ENCODE peak calls at places on chromosomes 13 and 19, in seven cellular contexts. X is NCI-H1436, O is ureter, T is pancreas, K is EL, S is astrocyte of the hippocampus, U is dermis microvascular lymphatic vessel endothelial cell. Y is an unnamed sample.

GRCh38 chr19:33261511-33262192 is 36.0 kb upstream of the SLC7A10 start:
- DNase-seq in O (no peak), X (no peak), U (no peak), T (no peak), S (no peak), K (no peak), Y (no peak)

GRCh38 chr19:58108546-58108817 is 10.5 kb upstream of the ZSCAN18 start:
- DNase-seq in K (no peak), X (no peak), U (no peak), T (no peak), O (no peak), S (no peak), Y (no peak)

GRCh38 chr13:36282818-36283432 is 14.7 kb downstream of the CCDC169 start:
- DNase-seq in U (peak; percentile 52), T (no peak), O (no peak), K (peak; percentile 46), S (peak; percentile 69), X (no peak), Y (no peak)

GRCh38 chr13:110226051-110226562 is 80.8 kb downstream of the COL4A1 start:
- DNase-seq in K (peak; percentile 65), U (peak; percentile 64), T (no peak), X (no peak), O (peak; percentile 6), S (peak; percentile 59), Y (no peak)

GRCh38 chr19:1290699-1291651 is 5.3 kb downstream of the EFNA2 start:
- DNase-seq in X (no peak), S (no peak), U (no peak), O (no peak), K (no peak), T (no peak), Y (no peak)

GRCh38 chr19:49419173-49419572 is 4.1 kb downstream of the PTH2 start:
- DNase-seq in T (no peak), U (no peak), X (no peak), K (no peak), O (no peak), S (no peak), Y (no peak)

GRCh38 chr13:47287291-47287751 is 390.5 kb upstream of the HTR2A start:
- DNase-seq in K (peak; percentile 52), O (no peak), X (no peak), S (peak; percentile 85), U (no peak), T (no peak), Y (no peak)

GRCh38 chr13:31409678-31410356 is 210.0 kb downstream of the B3GLCT start:
- DNase-seq in O (no peak), T (no peak), X (no peak), K (no peak), U (no peak), S (peak; percentile 16), Y (no peak)

GRCh38 chr19:32519023-32519422 is 62.0 kb upstream of the PDCD5 start:
- DNase-seq in X (no peak), U (peak; percentile 4), S (no peak), T (no peak), O (no peak), K (peak; percentile 2), Y (no peak)

GRCh38 chr19:1278074-1278473 is 2.7 kb downstream of the FAM174C start:
- DNase-seq in K (no peak), T (no peak), X (no peak), O (no peak), U (no peak), S (no peak), Y (no peak)

GRCh38 chr13:19910336-19911072 is 47.1 kb upstream of the ZMYM5 start:
- DNase-seq in O (no peak), T (no peak), K (peak; percentile 53), X (no peak), S (peak; percentile 42), U (no peak), Y (no peak)

GRCh38 chr19:2665103-2665502 is 37.4 kb downstream of the GNG7 start:
- DNase-seq in X (no peak), T (no peak), O (no peak), U (no peak), S (no peak), K (no peak), Y (no peak)

GRCh38 chr19:29576761-29577661 is 29.1 kb upstream of the POP4 start:
- DNase-seq in O (no peak), T (no peak), U (no peak), X (no peak), S (no peak), K (peak; percentile 28), Y (no peak)

GRCh38 chr19:54364775-54365257 is at the start of gene LAIR1:
- DNase-seq in X (no peak), O (no peak), U (no peak), K (no peak), T (no peak), S (no peak), Y (no peak)

GRCh38 chr19:5743640-5744039 is 23.2 kb downstream of the CATSPERD start:
- DNase-seq in O (no peak), X (no peak), S (no peak), T (no peak), K (no peak), U (no peak), Y (no peak)

GRCh38 chr19:33094504-33095067 is 13.6 kb downstream of the GPATCH1 start:
- DNase-seq in T (no peak), X (no peak), S (no peak), O (no peak), K (no peak), U (no peak), Y (no peak)

GRCh38 chr13:99758465-99759162 is 213.0 kb downstream of the ZIC5 start:
- DNase-seq in T (no peak), O (no peak), U (no peak), K (no peak), X (no peak), S (no peak), Y (no peak)

GRCh38 chr19:49339364-49340068 is 4.3 kb downstream of the CD37 start:
- DNase-seq in O (peak; percentile 90), T (peak; percentile 85), U (peak; percentile 89), X (peak; percentile 80), S (peak; percentile 95), K (peak; percentile 56), Y (peak; percentile 85)

GRCh38 chr13:30907167-30907761 is 1.2 kb downstream of the MEDAG start:
- DNase-seq in T (no peak), K (peak; percentile 70), X (no peak), O (no peak), S (peak; percentile 67), U (peak; percentile 55), Y (no peak)

GRCh38 chr19:55383279-55383788 is 758 bp downstream of the TMEM238 start:
- DNase-seq in T (no peak), S (no peak), X (no peak), U (no peak), O (no peak), K (no peak), Y (no peak)

GRCh38 chr19:4224470-4224869 is 4.9 kb upstream of the EBI3 start:
- DNase-seq in O (no peak), K (no peak), X (no peak), T (no peak), U (no peak), S (no peak), Y (peak; percentile 33)

GRCh38 chr13:40351537-40352384 is 314.7 kb downstream of the FOXO1 start:
- DNase-seq in S (no peak), T (no peak), K (no peak), X (no peak), U (no peak), O (no peak), Y (no peak)

GRCh38 chr13:103862525-103862924 is 796.3 kb upstream of the SLC10A2 start:
- DNase-seq in T (no peak), O (no peak), K (no peak), X (no peak), U (no peak), S (no peak), Y (no peak)

GRCh38 chr19:48249502-48250014 is 6.2 kb downstream of the CARD8 start:
- DNase-seq in U (peak; percentile 98), S (no peak), T (no peak), X (no peak), O (no peak), K (no peak), Y (no peak)

GRCh38 chr13:79631260-79631659 is 150.3 kb downstream of the NDFIP2 start:
- DNase-seq in X (no peak), K (peak; percentile 93), T (no peak), S (peak; percentile 84), O (no peak), U (peak; percentile 87), Y (no peak)

GRCh38 chr13:69213331-69213850 is 894.2 kb upstream of the ATXN8OS start:
- DNase-seq in X (peak; percentile 13), U (no peak), T (no peak), S (no peak), K (no peak), O (no peak), Y (no peak)

GRCh38 chr13:97339989-97340361 is 94.0 kb upstream of the RAP2A start:
- DNase-seq in T (no peak), O (no peak), S (no peak), U (no peak), K (no peak), X (no peak), Y (no peak)

GRCh38 chr19:19157808-19158207 is 12.3 kb downstream of the MEF2B start:
- DNase-seq in X (no peak), U (no peak), S (no peak), T (no peak), O (no peak), K (no peak), Y (no peak)

GRCh38 chr19:10226376-10227214 is 4.5 kb downstream of the S1PR2 start:
- DNase-seq in O (peak; percentile 73), S (no peak), X (no peak), T (no peak), K (peak; percentile 70), U (no peak), Y (peak; percentile 41)

Y was measured in nephron progenitor cell.